ENCODE peak calls at places on chromosomes 7 and 10, in seven cellular contexts. K is RWPE1, M is A673, B is HFF-Myc, F is WTC11, A is left ventricle myocardium inferior, P is dorsolateral prefrontal cortex. T is an unnamed sample.

GRCh38 chr7:105524840-105525239 is 2.8 kb upstream of the PUS7 start:
- DNase-seq in K (no peak), M (no peak), B (no peak), F (no peak), A (no peak), P (no peak), T (no peak)

GRCh38 chr7:147586526-147586925 is 1004.0 kb upstream of the C7orf33 start:
- DNase-seq in K (no peak), M (no peak), B (no peak), F (no peak), A (no peak), P (no peak), T (no peak)

GRCh38 chr10:117543245-117543998 is 876 bp downstream of the EMX2 start:
- DNase-seq in K (no peak), M (peak), B (no peak), F (peak), A (no peak), P (no peak), T (peak)

GRCh38 chr7:112452102-112452888 is 2.0 kb downstream of the IFRD1 start:
- DNase-seq in K (peak), M (peak), B (no peak), F (no peak), A (peak), P (peak), T (peak)

GRCh38 chr10:78719276-78719675 is 349.5 kb upstream of the ZMIZ1 start:
- DNase-seq in K (no peak), M (no peak), B (no peak), F (no peak), A (no peak), P (no peak), T (no peak)

GRCh38 chr10:106267591-106267990 is 896.9 kb downstream of the SORCS1 start:
- DNase-seq in K (no peak), M (no peak), B (no peak), F (no peak), A (no peak), P (no peak), T (no peak)

GRCh38 chr10:50582766-50583762 is 40.7 kb downstream of the SGMS1 start:
- DNase-seq in K (peak), M (no peak), B (no peak), F (no peak), A (no peak), P (no peak), T (no peak)

GRCh38 chr10:48501806-48502771 is 102.8 kb downstream of the ARHGAP22 start:
- DNase-seq in K (no peak), M (no peak), B (no peak), F (no peak), A (no peak), P (no peak), T (no peak)

GRCh38 chr10:66639351-66639750 is 286.5 kb upstream of the LRRTM3 start:
- DNase-seq in K (no peak), M (no peak), B (no peak), F (no peak), A (no peak), P (no peak), T (no peak)

GRCh38 chr7:91784469-91784868 is 96.0 kb downstream of the MTERF1 start:
- DNase-seq in K (peak), M (peak), B (peak), F (no peak), A (no peak), P (no peak), T (no peak)

GRCh38 chr10:132961864-132962622 is 19.7 kb upstream of the CFAP46 start:
- DNase-seq in K (peak), M (peak), B (peak), F (peak), A (peak), P (peak), T (peak)

GRCh38 chr10:124536496-124537050 is 75.0 kb downstream of the LHPP start:
- DNase-seq in K (no peak), M (no peak), B (no peak), F (no peak), A (no peak), P (no peak), T (no peak)

GRCh38 chr10:43576062-43576461 is 1.6 kb upstream of the ZNF239 start:
- DNase-seq in K (no peak), M (no peak), B (no peak), F (no peak), A (no peak), P (no peak), T (no peak)

GRCh38 chr10:12847361-12847975 is 154.0 kb downstream of the CCDC3 start:
- DNase-seq in K (no peak), M (peak), B (no peak), F (peak), A (no peak), P (no peak), T (peak)

GRCh38 chr10:9510626-9511025 is 1456.1 kb downstream of the GATA3 start:
- DNase-seq in K (no peak), M (no peak), B (no peak), F (no peak), A (no peak), P (no peak), T (no peak)

GRCh38 chr10:78222096-78222790 is 188.6 kb downstream of the RPS24 start:
- DNase-seq in K (no peak), M (no peak), B (no peak), F (no peak), A (no peak), P (no peak), T (no peak)

GRCh38 chr7:68411742-68412141 is 1186.5 kb upstream of the AUTS2 start:
- DNase-seq in K (no peak), M (peak), B (no peak), F (no peak), A (no peak), P (no peak), T (no peak)

GRCh38 chr7:112898432-112899290 is 108.5 kb upstream of the TMEM168 start:
- DNase-seq in K (peak), M (peak), B (peak), F (peak), A (no peak), P (no peak), T (peak)

GRCh38 chr7:98771519-98772241 is 98.1 kb downstream of the TMEM130 start:
- DNase-seq in K (no peak), M (peak), B (peak), F (peak), A (peak), P (peak), T (no peak)

GRCh38 chr7:106239406-106239805 is 45.4 kb downstream of the NAMPT start:
- DNase-seq in K (no peak), M (no peak), B (no peak), F (no peak), A (no peak), P (no peak), T (no peak)

GRCh38 chr7:20083781-20084180 is 133.4 kb downstream of the MACC1 start:
- DNase-seq in K (peak), M (no peak), B (peak), F (no peak), A (no peak), P (no peak), T (no peak)

GRCh38 chr10:88541116-88541626 is 41.9 kb downstream of the RNLS start:
- DNase-seq in K (no peak), M (no peak), B (no peak), F (no peak), A (no peak), P (no peak), T (no peak)

GRCh38 chr10:34715511-34716187 is 99.4 kb downstream of the PARD3 start:
- DNase-seq in K (no peak), M (no peak), B (no peak), F (no peak), A (no peak), P (no peak), T (no peak)

DNA sequence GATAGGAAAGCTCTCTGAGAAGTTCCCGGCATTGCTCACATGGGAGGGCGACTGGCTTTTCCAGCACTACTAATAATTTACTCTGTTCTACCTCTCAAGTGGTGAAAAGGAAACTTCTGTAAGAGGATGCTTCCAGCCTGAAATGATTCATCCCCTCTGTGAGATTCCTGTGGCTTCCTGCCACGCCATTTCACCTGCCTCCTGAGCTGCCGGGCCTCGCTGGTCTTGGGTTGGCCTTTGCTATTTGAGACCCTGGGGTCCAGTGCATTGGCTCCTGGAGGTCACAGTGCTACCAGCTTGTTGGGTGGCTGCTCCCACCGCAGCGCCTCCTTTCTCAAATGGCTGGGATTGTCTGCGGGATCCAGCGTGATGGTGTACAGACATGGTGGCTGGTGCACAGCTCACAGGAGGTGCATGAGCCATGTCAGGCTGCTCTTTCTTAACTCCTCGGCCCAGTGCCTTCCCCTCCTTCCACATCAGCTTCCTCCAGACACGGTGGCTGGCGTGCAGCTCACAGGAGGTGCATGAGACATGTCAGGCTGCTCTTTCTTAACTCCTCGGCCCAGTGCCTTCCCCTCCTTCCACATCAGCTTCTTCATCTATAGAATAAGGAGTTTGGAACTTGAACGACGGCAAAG is 42.9 kb upstream of the PCBD1 start:
- DNase-seq in K (peak), M (no peak), B (no peak), F (no peak), A (no peak), P (no peak), T (no peak)
- TF ChIP-seq CTCF in K (no peak), M (no peak), B (no peak), F (no peak), A (no peak), P (no peak), T (no peak)

DNA sequence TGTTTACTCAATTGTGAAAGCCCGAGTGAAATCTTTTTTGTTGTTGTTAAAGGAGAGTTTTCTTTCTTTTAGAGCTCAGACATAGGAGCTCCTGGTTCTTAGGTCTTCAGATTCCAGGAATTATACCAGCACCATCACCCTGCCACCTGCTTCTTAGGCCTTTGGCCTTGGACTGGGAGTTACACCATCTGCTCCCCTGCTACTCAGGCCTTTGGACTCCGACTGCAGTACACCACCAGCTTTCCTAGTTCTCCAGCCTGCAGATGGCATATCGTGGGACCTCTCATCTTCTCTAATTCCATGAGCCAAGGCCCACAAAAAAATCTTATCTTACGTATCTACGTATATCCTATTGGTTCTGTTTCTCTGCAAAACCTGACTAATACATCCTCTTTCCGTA is 5.1 kb upstream of the TACC2 start:
- DNase-seq in K (no peak), M (no peak), B (no peak), F (no peak), A (no peak), P (no peak), T (no peak)
- TF ChIP-seq CTCF in K (no peak), M (no peak), B (no peak), F (no peak), A (no peak), P (no peak), T (no peak)

GRCh38 chr10:75097666-75098285 is 13.7 kb upstream of the SAMD8 start:
- DNase-seq in K (no peak), M (peak), B (no peak), F (no peak), A (no peak), P (no peak), T (no peak)
- TF ChIP-seq CTCF in K (no peak), M (peak), B (peak), F (no peak), A (peak), P (no peak), T (peak)

GRCh38 chr7:50678586-50678985 is 104.1 kb downstream of the GRB10 start:
- DNase-seq in K (no peak), M (no peak), B (no peak), F (no peak), A (no peak), P (no peak), T (no peak)

GRCh38 chr7:50681451-50682045 is 101.1 kb downstream of the GRB10 start:
- DNase-seq in K (no peak), M (no peak), B (no peak), F (no peak), A (no peak), P (no peak), T (no peak)

GRCh38 chr7:50676754-50677153 is 105.9 kb downstream of the GRB10 start:
- DNase-seq in K (no peak), M (no peak), B (no peak), F (no peak), A (no peak), P (peak), T (no peak)

GRCh38 chr7:50677279-50677996 is 105.3 kb downstream of the GRB10 start:
- DNase-seq in K (no peak), M (no peak), B (no peak), F (no peak), A (no peak), P (no peak), T (no peak)

GRCh38 chr7:50679218-50680007 is 103.3 kb downstream of the GRB10 start:
- DNase-seq in K (peak), M (peak), B (peak), F (no peak), A (no peak), P (no peak), T (no peak)
- TF ChIP-seq CTCF in K (peak), M (peak), B (peak), F (no peak), A (peak), P (peak), T (peak)

T was measured in nephron progenitor cell.